ENCODE peak calls at places on chromosomes 13 and 19, in six cellular contexts. G is NCI-H1436; U is stimulated activated CD4-positive, alpha-beta T cell treated with anti-CD3 and anti-CD28 coated beads, Interleukin-12 subunit alpha, Interleukin-12 subunit beta, amount 100 ng/mL, for 48 hours; X is nephron progenitor cell; D is NCI-H226; A is lower lobe of right lung. R is an unnamed sample.

GRCh38 chr13:74210693-74211393 is 76.6 kb upstream of the KLF12 start:
- DNase-seq in X (no peak), A (no peak), U (no peak), D (peak), G (peak), R (peak)

GRCh38 chr19:12842511-12842910 is 4.2 kb downstream of the MAST1 start:
- DNase-seq in G (no peak), D (no peak), U (no peak), A (no peak), X (no peak), R (no peak)

GRCh38 chr13:46535822-46536221 is 17.1 kb upstream of the LRCH1 start:
- DNase-seq in G (no peak), X (no peak), U (no peak), D (no peak), A (no peak), R (no peak)

GRCh38 chr13:109655611-109656010 is 130.8 kb downstream of the IRS2 start:
- DNase-seq in A (no peak), G (no peak), U (no peak), D (no peak), X (no peak), R (no peak)

GRCh38 chr19:2049741-2050348 is 1.2 kb downstream of the MKNK2 start:
- DNase-seq in G (peak), A (peak), D (peak), U (no peak), X (peak), R (peak)

GRCh38 chr19:1173845-1174809 is at the start of gene SBNO2:
- DNase-seq in U (peak), D (peak), G (peak), X (peak), A (peak), R (peak)

GRCh38 chr13:29935309-29935981 is 85.0 kb upstream of the UBL3 start:
- DNase-seq in X (no peak), G (no peak), A (peak), D (no peak), U (peak), R (no peak)

GRCh38 chr13:102774596-102775375 is 1.2 kb upstream of the TEX30 start:
- DNase-seq in D (no peak), G (no peak), A (no peak), U (no peak), X (no peak), R (no peak)

GRCh38 chr19:11025997-11026396 is 63.3 kb upstream of the LDLR start:
- DNase-seq in D (no peak), U (no peak), X (no peak), G (no peak), A (no peak), R (no peak)

GRCh38 chr19:58554494-58555368 is at the start of gene CHMP2A:
- DNase-seq in A (peak), U (peak), G (no peak), X (peak), D (peak), R (peak)

GRCh38 chr19:4914736-4915501 is 5.6 kb downstream of the UHRF1 start:
- DNase-seq in X (no peak), G (no peak), D (peak), U (peak), A (peak), R (peak)